ENCODE peak calls at places on chromosomes 11 and 22, in five cellular contexts. R is neuronal stem cell, T is IMR-90, N is mesenchymal stem cell, C is H1. W is an unnamed sample.

GRCh38 chr11:65589444-65590239 is 6.0 kb downstream of the KCNK7 start:
- DNase-seq in T (no peak), N (no peak), R (no peak), C (no peak), W (no peak)

GRCh38 chr11:117915672-117916235 is 13.4 kb downstream of the TMPRSS13 start:
- DNase-seq in R (no peak), N (no peak), C (no peak), T (no peak), W (peak)

GRCh38 chr11:35006389-35007128 is 90.1 kb downstream of the PDHX start:
- DNase-seq in R (no peak), N (no peak), C (no peak), T (peak), W (no peak)

GRCh38 chr22:23675502-23676415 is 15.1 kb upstream of the RGL4 start:
- DNase-seq in C (no peak), T (no peak), N (no peak), R (no peak), W (no peak)

GRCh38 chr22:47174671-47175111 is 412.2 kb downstream of the TBC1D22A start:
- DNase-seq in N (no peak), T (no peak), R (no peak), C (no peak), W (peak)

GRCh38 chr22:37231406-37232139 is 12.5 kb downstream of the RAC2 start:
- DNase-seq in N (no peak), T (no peak), C (no peak), R (no peak), W (no peak)

GRCh38 chr11:18100926-18101656 is 4.8 kb downstream of the SAAL1 start:
- DNase-seq in C (no peak), R (no peak), T (no peak), N (no peak), W (no peak)

GRCh38 chr22:38740116-38740723 is 15.6 kb downstream of the SUN2 start:
- DNase-seq in N (no peak), T (no peak), C (no peak), R (no peak), W (no peak)

GRCh38 chr11:57310630-57311086 is 14.1 kb downstream of the TNKS1BP1 start:
- DNase-seq in T (peak), R (no peak), N (no peak), C (no peak), W (no peak)

GRCh38 chr11:128506384-128506783 is 81.0 kb downstream of the ETS1 start:
- DNase-seq in R (no peak), T (no peak), C (no peak), N (no peak), W (no peak)

GRCh38 chr22:39248254-39248653 is 3.5 kb upstream of the PDGFB start:
- DNase-seq in R (no peak), T (no peak), C (no peak), N (no peak), W (no peak)

GRCh38 chr22:20244744-20245576 is 23.2 kb downstream of the RTN4R start:
- DNase-seq in N (no peak), R (no peak), T (no peak), C (no peak), W (no peak)

GRCh38 chr11:60955566-60955965 is 3.6 kb upstream of the SLC15A3 start:
- DNase-seq in C (no peak), N (no peak), T (no peak), R (no peak), W (no peak)

GRCh38 chr22:43628253-43628649 is 183.9 kb downstream of the EFCAB6 start:
- DNase-seq in R (no peak), N (no peak), T (no peak), C (no peak), W (no peak)

GRCh38 chr11:36945384-36945783 is 347.3 kb upstream of the RAG2 start:
- DNase-seq in C (no peak), N (peak), T (peak), R (no peak), W (no peak)

GRCh38 chr22:20440637-20441591 is 3.3 kb upstream of the SCARF2 start:
- DNase-seq in R (no peak), T (no peak), N (no peak), C (no peak), W (no peak)

GRCh38 chr11:11148104-11148509 is 204.9 kb downstream of the CSNK2A3 start:
- DNase-seq in R (no peak), T (peak), C (peak), N (peak), W (peak)

GRCh38 chr11:133606122-133606521 is 73.8 kb upstream of the OPCML start:
- DNase-seq in N (no peak), R (no peak), C (no peak), T (no peak), W (no peak)

GRCh38 chr11:107564877-107565218 is 687 bp downstream of the ALKBH8 start:
- DNase-seq in T (no peak), R (no peak), C (no peak), N (no peak), W (no peak)

GRCh38 chr11:120974466-120974865 is 49.4 kb upstream of the TBCEL start:
- DNase-seq in R (no peak), T (no peak), N (no peak), C (no peak), W (no peak)

GRCh38 chr11:69114811-69115523 is 40.8 kb upstream of the SMIM38 start:
- DNase-seq in N (no peak), C (no peak), T (no peak), R (no peak), W (no peak)

GRCh38 chr22:40121463-40121862 is 56.3 kb upstream of the TNRC6B start:
- DNase-seq in R (no peak), T (no peak), C (no peak), N (no peak), W (no peak)

GRCh38 chr11:103892603-103893002 is 143.8 kb upstream of the DDI1 start:
- DNase-seq in R (no peak), C (no peak), N (peak), T (peak), W (no peak)

GRCh38 chr11:62181097-62181496 is 8.9 kb upstream of the SCGB1D1 start:
- DNase-seq in R (no peak), T (no peak), C (no peak), N (no peak), W (no peak)

GRCh38 chr11:33699515-33700424 is 856 bp downstream of the C11orf91 start:
- DNase-seq in R (no peak), C (no peak), N (no peak), T (no peak), W (no peak)

GRCh38 chr22:23530106-23530505 is 50.0 kb downstream of the IGLL1 start:
- DNase-seq in C (no peak), N (no peak), R (no peak), T (no peak), W (peak)

GRCh38 chr11:9276571-9276970 is 11.4 kb upstream of the DENND5A start:
- DNase-seq in T (no peak), C (no peak), R (no peak), N (no peak), W (peak)
- H3K14ac ChIP-seq in T (no peak), C (no peak), R (no peak), N (no peak), W (no peak)

DNA sequence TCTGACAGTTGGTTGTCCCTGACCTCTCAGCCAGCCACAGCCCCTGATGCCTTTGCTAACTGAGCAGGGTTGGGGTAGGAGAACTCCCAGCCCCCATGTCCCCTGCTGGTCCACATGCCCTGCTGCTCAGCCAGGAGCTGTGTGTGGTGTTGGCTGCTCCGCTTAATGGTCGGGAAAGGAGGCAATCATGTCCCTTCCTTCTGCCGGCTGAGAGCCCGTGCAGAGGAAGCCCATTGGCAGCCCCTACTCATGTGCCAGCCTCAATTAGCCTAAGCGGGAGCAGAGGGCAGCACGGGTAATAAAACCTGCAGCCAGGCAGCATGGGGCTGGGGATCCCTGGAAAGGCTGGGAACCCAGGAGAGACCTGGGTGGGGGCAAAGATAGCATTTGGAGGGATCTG is 103.1 kb upstream of the NECTIN1 start:
- DNase-seq in C (no peak), R (no peak), N (no peak), T (no peak), W (no peak)
- H2AFZ ChIP-seq in C (peak), R (peak), N (no peak), T (peak), W (peak)

GRCh38 chr11:19951558-19952083 is 208.7 kb downstream of the DBX1 start:
- DNase-seq in R (peak), C (no peak), T (peak), N (peak), W (no peak)

GRCh38 chr11:19954899-19955298 is 205.4 kb downstream of the DBX1 start:
- DNase-seq in N (no peak), R (no peak), T (no peak), C (no peak), W (no peak)

GRCh38 chr11:19952101-19952605 is 208.1 kb downstream of the DBX1 start:
- DNase-seq in C (no peak), N (no peak), T (no peak), R (no peak), W (no peak)

GRCh38 chr11:19953909-19954308 is 206.4 kb downstream of the DBX1 start:
- DNase-seq in N (peak), C (no peak), T (peak), R (no peak), W (peak)

GRCh38 chr11:19953342-19953741 is 206.9 kb downstream of the DBX1 start:
- DNase-seq in R (no peak), N (peak), T (peak), C (peak), W (peak)
- H2BK15ac ChIP-seq in R (no peak), N (no peak), T (no peak), C (no peak), W (no peak)

GRCh38 chr11:91366186-91366585 is 858.4 kb upstream of the FAT3 start:
- DNase-seq in R (no peak), N (no peak), C (no peak), T (no peak), W (no peak)
- H3K14ac ChIP-seq in R (no peak), N (no peak), C (no peak), T (no peak), W (no peak)

GRCh38 chr11:72154816-72155215 is 19.3 kb downstream of the FOLR3 start:
- DNase-seq in R (no peak), N (no peak), T (no peak), C (no peak), W (no peak)
- H2AFZ ChIP-seq in R (peak), N (no peak), T (no peak), C (no peak), W (no peak)

GRCh38 chr11:20021212-20021611 is 139.1 kb downstream of the DBX1 start:
- DNase-seq in N (no peak), R (no peak), T (no peak), C (no peak), W (no peak)
- H2BK15ac ChIP-seq in N (no peak), R (no peak), T (no peak), C (no peak), W (no peak)

GRCh38 chr11:75342231-75342918 is 9.1 kb downstream of the ARRB1 start:
- DNase-seq in R (no peak), N (no peak), T (no peak), C (no peak), W (no peak)
- H3K14ac ChIP-seq in R (no peak), N (peak), T (no peak), C (no peak), W (no peak)

GRCh38 chr11:110565690-110566336 is 136.1 kb downstream of the FDX1 start:
- DNase-seq in C (no peak), T (no peak), R (no peak), N (no peak), W (no peak)
- H2AFZ ChIP-seq in C (no peak), T (peak), R (no peak), N (no peak), W (no peak)

DNA sequence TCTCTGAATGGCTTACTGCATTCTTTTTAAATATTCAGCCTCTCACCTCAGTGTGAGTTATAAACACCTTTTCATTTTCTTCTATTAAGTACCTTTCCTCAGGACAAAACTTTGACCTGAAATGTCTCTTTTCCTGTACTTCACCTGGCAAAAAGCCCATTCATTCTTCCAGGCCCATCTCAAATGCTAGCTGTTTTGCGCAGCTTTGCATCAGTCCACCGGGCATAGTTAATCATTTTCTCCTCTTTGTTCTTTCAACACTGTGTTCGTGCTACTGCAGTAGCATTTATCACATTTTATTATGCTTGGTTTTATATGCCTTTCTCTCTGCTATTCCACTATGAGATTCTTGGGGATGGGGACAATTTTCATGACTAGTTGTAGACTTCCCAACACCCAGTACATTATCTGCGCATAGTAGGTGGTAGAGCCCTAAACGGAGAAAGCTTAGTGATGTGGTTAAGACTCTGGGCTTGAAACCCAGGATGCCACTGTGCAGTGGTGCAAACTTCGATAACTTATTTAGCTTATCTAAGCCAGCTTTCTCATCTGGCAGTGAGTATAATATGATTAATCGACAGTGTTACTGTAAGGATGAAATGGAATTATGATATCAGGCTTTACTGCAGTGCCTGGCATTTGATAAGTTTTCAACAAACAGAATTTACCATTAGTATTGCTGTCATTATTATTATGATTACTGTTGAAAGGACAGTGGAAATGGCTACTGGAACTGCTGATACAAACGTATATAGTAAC is 695.7 kb downstream of the NELL1 start:
- DNase-seq in C (no peak), R (no peak), N (no peak), T (no peak), W (no peak)
- H2BK15ac ChIP-seq in C (no peak), R (no peak), N (no peak), T (no peak), W (no peak)

W was measured in H9.